ENCODE peak calls at places on chromosome 13, in nine cellular contexts. D, L, Z, T, P, V, A, O and G are unnamed samples.

GRCh38 chr13:20528451-20528850 is 2.8 kb upstream of the CRYL1 start:
- DNase-seq in A (no peak), T (no peak), L (no peak), O (no peak), Z (no peak), D (no peak), P (no peak), V (no peak), G (no peak)

GRCh38 chr13:99218969-99219368 is 18.3 kb downstream of the UBAC2 start:
- DNase-seq in P (no peak), T (no peak), L (no peak), Z (no peak), V (peak), A (no peak), O (no peak), D (no peak), G (no peak)

GRCh38 chr13:104014803-104015645 is 948.8 kb upstream of the SLC10A2 start:
- DNase-seq in P (no peak), T (no peak), L (no peak), Z (peak), A (peak), O (no peak), V (no peak), D (no peak), G (no peak)

GRCh38 chr13:30745917-30746686 is 10.8 kb downstream of the ALOX5AP start:
- DNase-seq in A (no peak), V (peak), T (no peak), O (peak), P (peak), D (no peak), Z (peak), L (no peak), G (no peak)

GRCh38 chr13:23273498-23273897 is 92.7 kb downstream of the SGCG start:
- DNase-seq in V (no peak), P (no peak), T (no peak), O (no peak), A (no peak), L (no peak), Z (no peak), D (no peak), G (no peak)

GRCh38 chr13:86914757-86915156 is 756.4 kb upstream of the SLITRK5 start:
- DNase-seq in T (no peak), P (no peak), A (no peak), V (no peak), Z (no peak), O (no peak), D (no peak), L (no peak), G (no peak)

GRCh38 chr13:25295228-25295627 is 6.2 kb upstream of the NUP58 start:
- DNase-seq in Z (no peak), D (peak), A (peak), V (no peak), L (no peak), P (no peak), O (no peak), T (no peak), G (no peak)

GRCh38 chr13:51380269-51380668 is 40.8 kb downstream of the SERPINE3 start:
- DNase-seq in T (no peak), D (peak), L (no peak), O (peak), P (no peak), V (no peak), A (peak), Z (peak), G (no peak)

GRCh38 chr13:80171096-80171495 is 169.8 kb downstream of the SPRY2 start:
- DNase-seq in O (no peak), L (no peak), T (no peak), Z (no peak), P (no peak), A (no peak), V (no peak), D (peak), G (no peak)

GRCh38 chr13:104586010-104586746 is 1520.0 kb upstream of the SLC10A2 start:
- DNase-seq in V (peak), T (no peak), P (no peak), L (no peak), D (peak), Z (peak), O (peak), A (peak), G (no peak)

GRCh38 chr13:88649855-88650254 is 978.7 kb downstream of the SLITRK5 start:
- DNase-seq in V (no peak), L (no peak), T (no peak), P (peak), A (no peak), O (no peak), Z (no peak), D (no peak), G (no peak)

GRCh38 chr13:45113809-45114208 is 6.5 kb upstream of the GTF2F2 start:
- DNase-seq in A (no peak), D (peak), V (no peak), Z (no peak), L (no peak), T (no peak), P (no peak), O (no peak), G (no peak)

GRCh38 chr13:103671547-103671946 is 605.3 kb upstream of the SLC10A2 start:
- DNase-seq in Z (no peak), O (no peak), T (no peak), P (no peak), A (no peak), L (no peak), D (no peak), V (no peak), G (no peak)

GRCh38 chr13:97114696-97115095 is 107.4 kb upstream of the MBNL2 start:
- DNase-seq in T (no peak), L (no peak), Z (no peak), V (no peak), D (no peak), O (no peak), P (no peak), A (no peak), G (no peak)

GRCh38 chr13:58165617-58166016 is 534.1 kb downstream of the PCDH17 start:
- DNase-seq in V (no peak), D (no peak), Z (no peak), P (no peak), A (no peak), T (no peak), O (no peak), L (no peak), G (no peak)

GRCh38 chr13:73293902-73294523 is 235.2 kb downstream of the KLF5 start:
- DNase-seq in L (no peak), Z (no peak), D (no peak), O (no peak), A (no peak), P (no peak), V (peak), T (no peak), G (no peak)

GRCh38 chr13:46321494-46322225 is 65.4 kb downstream of the RUBCNL start:
- DNase-seq in D (peak), A (peak), P (peak), O (peak), L (peak), Z (peak), V (peak), T (peak), G (peak)

GRCh38 chr13:110314516-110315245 is 7.6 kb downstream of the COL4A2 start:
- DNase-seq in D (no peak), T (no peak), O (no peak), V (no peak), L (peak), A (no peak), Z (no peak), P (no peak), G (no peak)

GRCh38 chr13:48891586-48891985 is 84.1 kb upstream of the FNDC3A start:
- DNase-seq in O (peak), P (peak), T (no peak), D (peak), L (no peak), V (no peak), Z (peak), A (peak), G (no peak)

GRCh38 chr13:113220141-113220598 is 10.8 kb downstream of the CUL4A start:
- DNase-seq in A (no peak), P (no peak), Z (no peak), O (no peak), L (peak), T (no peak), V (peak), D (no peak), G (no peak)
- TF ChIP-seq CTCF in A (no peak), P (no peak), Z (no peak), O (no peak), L (no peak), T (no peak), V (no peak), D (no peak), G (no peak)

DNA sequence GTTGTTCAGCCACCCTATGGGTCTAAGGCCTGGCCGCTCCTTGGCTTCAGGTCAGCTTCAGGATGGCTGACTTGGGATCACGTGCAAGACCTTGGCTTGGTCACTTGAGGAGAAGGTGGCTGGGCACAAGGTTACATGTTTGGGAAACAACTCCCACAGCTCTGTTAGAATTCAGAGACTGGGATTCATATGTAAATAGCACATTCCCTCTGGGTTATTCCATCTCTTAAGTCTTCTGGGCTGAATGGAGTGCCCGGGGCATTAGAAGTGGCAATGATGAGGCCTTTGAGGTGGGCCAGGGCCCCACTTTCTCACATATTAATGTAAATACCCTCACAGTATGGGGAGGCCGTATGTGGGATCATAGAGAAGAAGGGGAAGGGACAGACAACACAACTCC is 150.9 kb downstream of the EFNB2 start:
- DNase-seq in D (no peak), V (no peak), L (no peak), P (no peak), A (no peak), Z (no peak), O (no peak), T (no peak), G (no peak)
- TF ChIP-seq CTCF in D (no peak), V (no peak), L (no peak), P (no peak), A (no peak), Z (no peak), O (no peak), T (no peak), G (no peak)

DNA sequence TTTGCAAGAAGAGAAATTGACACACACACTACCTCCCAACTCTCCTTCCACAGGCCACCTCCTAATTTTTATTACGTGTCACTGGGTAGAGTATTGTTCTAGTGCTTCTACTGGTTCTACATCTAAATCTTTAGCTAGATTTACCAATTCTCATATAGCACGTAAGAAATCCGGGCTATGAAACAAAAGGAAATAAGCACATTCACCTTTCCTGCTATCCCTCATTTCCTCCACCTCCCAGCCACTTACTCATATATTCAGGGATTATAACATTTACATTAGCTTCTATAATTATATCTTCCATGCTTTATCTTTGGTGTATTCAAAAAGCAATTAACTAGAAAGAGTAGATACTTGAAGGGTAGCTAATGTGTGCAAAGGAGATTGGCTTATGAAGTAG is 39.7 kb downstream of the USP12 start:
- DNase-seq in D (peak), L (no peak), O (no peak), P (no peak), Z (no peak), V (no peak), T (no peak), A (no peak), G (no peak)
- TF ChIP-seq CTCF in D (no peak), L (no peak), O (no peak), P (no peak), Z (no peak), V (no peak), T (no peak), A (no peak), G (no peak)

DNA sequence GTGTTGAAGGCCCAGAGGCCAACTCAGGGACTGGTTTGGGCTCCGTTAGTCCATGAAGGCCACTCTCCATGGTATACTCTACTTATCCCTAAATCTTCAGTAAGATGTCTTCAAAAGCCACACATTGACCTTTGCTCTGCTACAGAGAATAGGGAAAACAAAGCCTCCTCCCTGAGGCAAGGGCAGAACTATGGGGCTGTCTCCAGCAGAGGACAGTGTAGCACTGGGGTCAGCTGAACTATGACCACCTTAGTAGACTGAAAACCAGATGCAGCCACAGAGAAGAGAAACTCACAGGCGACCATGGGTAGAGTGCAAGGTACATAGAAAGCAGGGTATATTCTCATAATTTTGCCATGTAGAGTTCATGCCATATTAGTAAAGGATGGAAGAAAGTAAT is 587.4 kb downstream of the LMO7 start:
- DNase-seq in A (no peak), T (no peak), D (no peak), O (no peak), P (no peak), Z (peak), V (no peak), L (peak), G (no peak)
- TF ChIP-seq CTCF in A (peak), T (peak), D (no peak), O (no peak), P (no peak), Z (peak), V (no peak), L (peak), G (no peak)

DNA sequence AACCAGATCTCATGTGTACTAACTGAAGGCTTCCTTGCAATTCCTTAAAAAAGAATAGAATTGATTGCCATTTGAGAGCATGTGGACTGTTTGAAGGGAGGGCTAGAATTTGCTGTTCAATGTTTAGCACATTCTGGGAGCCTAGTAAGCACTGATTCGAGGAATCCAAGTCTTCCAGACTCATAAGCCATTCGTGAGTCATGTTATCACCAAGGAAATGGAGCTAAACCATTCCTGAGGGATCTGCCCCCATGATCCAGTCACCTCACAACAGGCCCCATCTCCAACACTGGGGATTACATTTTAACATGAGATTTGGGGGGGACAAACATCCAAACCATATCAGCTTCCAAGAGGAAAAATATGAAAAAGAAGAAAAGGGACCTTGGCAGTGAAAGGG is 276.4 kb downstream of the KCNRG start:
- DNase-seq in D (peak), A (peak), P (no peak), L (no peak), O (no peak), V (no peak), Z (peak), T (no peak), G (no peak)
- TF ChIP-seq CTCF in D (no peak), A (no peak), P (no peak), L (no peak), O (no peak), V (no peak), Z (no peak), T (no peak), G (no peak)

GRCh38 chr13:26718146-26718545 is 42.4 kb downstream of the GPR12 start:
- DNase-seq in Z (no peak), T (no peak), L (no peak), O (no peak), D (no peak), A (no peak), V (no peak), P (no peak), G (no peak)

GRCh38 chr13:26722321-26722720 is 38.3 kb downstream of the GPR12 start:
- DNase-seq in D (no peak), O (no peak), Z (no peak), V (no peak), L (no peak), A (no peak), T (no peak), P (peak), G (no peak)

GRCh38 chr13:26718872-26719271 is 41.7 kb downstream of the GPR12 start:
- DNase-seq in P (no peak), L (no peak), A (no peak), V (no peak), O (no peak), T (no peak), Z (no peak), D (no peak), G (no peak)

GRCh38 chr13:26719356-26719945 is 41.1 kb downstream of the GPR12 start:
- DNase-seq in L (no peak), P (peak), D (no peak), Z (peak), V (no peak), O (no peak), T (peak), A (no peak), G (no peak)

GRCh38 chr13:26721251-26721939 is 39.2 kb downstream of the GPR12 start:
- DNase-seq in L (peak), A (no peak), P (peak), V (peak), T (no peak), Z (no peak), D (no peak), O (no peak), G (no peak)
- TF ChIP-seq CTCF in L (no peak), A (no peak), P (peak), V (no peak), T (no peak), Z (no peak), D (no peak), O (no peak), G (no peak)

DNA sequence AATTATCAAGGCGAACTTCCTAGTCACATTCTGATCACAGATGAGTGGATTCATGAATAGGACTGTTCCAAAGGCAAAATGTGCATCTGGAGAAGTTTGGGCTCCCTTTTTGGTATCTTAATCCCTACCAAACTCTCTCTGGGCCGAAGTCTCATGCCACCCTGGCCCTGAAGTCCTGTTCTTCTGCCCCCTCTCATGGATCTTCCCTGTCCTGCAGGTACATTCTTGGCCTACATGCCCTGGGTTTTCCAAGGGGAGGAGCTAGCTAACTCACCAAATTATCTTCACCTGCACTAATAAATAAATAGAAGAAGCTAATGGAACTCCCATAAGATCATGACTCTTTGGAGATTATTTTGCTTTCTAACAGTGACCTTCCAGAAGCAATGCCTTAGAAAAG is 50.3 kb downstream of the SERTM1 start:
- DNase-seq in L (no peak), V (no peak), P (no peak), Z (no peak), O (no peak), D (no peak), T (no peak), A (no peak), G (no peak)
- TF ChIP-seq CTCF in L (no peak), V (no peak), P (no peak), Z (no peak), O (no peak), D (no peak), T (no peak), A (no peak), G (no peak)

DNA sequence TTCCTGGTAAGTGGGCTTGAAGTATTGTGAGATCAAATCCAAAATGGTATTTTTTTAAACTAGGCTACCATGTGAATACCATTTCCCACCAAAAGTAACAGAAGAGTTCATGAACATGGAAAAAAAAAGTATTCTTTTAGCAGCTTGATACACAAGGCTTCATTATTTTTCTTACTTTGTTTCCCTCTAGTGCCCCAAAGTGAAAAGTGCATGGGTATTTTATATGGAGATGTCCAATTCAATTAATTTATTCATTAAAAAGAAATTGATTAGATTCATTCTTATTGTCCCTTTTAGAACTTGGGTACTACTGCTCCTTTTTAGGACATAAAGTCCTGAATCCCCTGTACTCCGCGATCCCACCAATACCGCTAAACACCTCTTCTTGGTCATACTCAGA is 28.6 kb upstream of the SCEL start:
- DNase-seq in P (peak), O (peak), T (peak), V (no peak), D (no peak), A (peak), L (no peak), Z (no peak), G (no peak)
- TF ChIP-seq CTCF in P (no peak), O (peak), T (peak), V (no peak), D (peak), A (peak), L (peak), Z (no peak), G (no peak)

DNA sequence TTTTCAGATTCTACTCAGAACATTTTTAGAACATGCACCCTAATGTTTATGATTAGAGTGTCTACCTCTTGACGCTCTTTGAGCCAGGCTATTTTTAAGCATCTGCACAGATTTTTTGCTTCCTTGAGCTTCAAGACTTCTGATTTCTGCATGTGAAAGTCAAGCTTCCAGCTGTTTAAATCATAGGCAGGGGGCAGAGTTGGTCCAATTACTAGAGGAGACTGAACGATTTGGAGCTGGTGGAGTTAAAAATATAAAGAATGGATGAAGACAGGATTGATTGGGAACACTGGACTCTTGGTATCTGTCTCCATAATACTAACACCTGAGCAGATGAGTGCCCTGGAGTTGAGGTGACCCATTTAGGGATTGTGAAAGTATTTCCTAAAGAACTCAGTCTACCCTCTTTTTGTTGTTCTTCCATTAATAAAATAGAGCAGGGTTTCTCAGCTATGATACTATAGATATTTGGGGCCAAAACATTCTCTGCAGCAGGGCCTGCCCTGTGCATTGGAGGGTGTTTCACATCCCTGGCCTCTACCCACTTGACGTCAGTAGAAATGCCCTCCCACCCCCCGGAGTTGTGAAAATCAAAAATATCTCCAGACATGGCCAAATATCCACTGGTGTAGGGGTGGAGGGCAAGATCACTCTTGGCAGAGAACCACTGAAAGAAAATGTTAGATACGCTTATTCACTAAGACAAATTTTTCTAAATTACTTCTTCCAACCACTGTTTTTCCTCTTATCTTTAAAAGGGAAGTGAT is 160.1 kb downstream of the COG6 start:
- DNase-seq in D (peak), V (no peak), A (peak), O (no peak), Z (peak), L (no peak), T (no peak), P (no peak), G (no peak)
- TF ChIP-seq CTCF in D (no peak), V (no peak), A (peak), O (no peak), Z (peak), L (no peak), T (peak), P (no peak), G (no peak)